ENCODE peak calls at places on chromosomes 7 and 10, in seven cellular contexts. X, S, H, R, I, Z and L are unnamed samples.

GRCh38 chr7:7702826-7703225 is 15.6 kb downstream of the RPA3 start:
- DNase-seq in H (peak; percentile 16), R (peak; percentile 69), S (no peak), Z (no peak), I (no peak), X (no peak), L (no peak)

GRCh38 chr10:45111509-45111908 is 110.8 kb downstream of the ZNF22 start:
- DNase-seq in S (no peak), I (no peak), H (no peak), R (no peak), Z (no peak), X (no peak), L (no peak)

GRCh38 chr10:86524225-86524982 is 2.8 kb upstream of the WAPL start:
- DNase-seq in I (no peak), H (no peak), X (no peak), S (no peak), Z (no peak), R (no peak), L (no peak)

GRCh38 chr10:27742926-27743735 is 2.5 kb downstream of the MKX start:
- DNase-seq in I (no peak), Z (no peak), R (peak; percentile 71), S (peak; percentile 23), X (no peak), H (no peak), L (no peak)

GRCh38 chr10:78972160-78972946 is 96.4 kb upstream of the ZMIZ1 start:
- DNase-seq in X (no peak), Z (peak; percentile 88), S (peak; percentile 83), H (peak; percentile 83), R (peak; percentile 94), I (no peak), L (no peak)

GRCh38 chr10:56068473-56069263 is 292.4 kb downstream of the ZWINT start:
- DNase-seq in R (no peak), I (no peak), H (no peak), X (no peak), Z (no peak), S (no peak), L (no peak)

GRCh38 chr10:5564537-5565204 is 39.9 kb downstream of the CALML3 start:
- DNase-seq in S (no peak), X (no peak), H (no peak), R (no peak), I (no peak), Z (no peak), L (no peak)

GRCh38 chr10:95405655-95406054 is 114.9 kb upstream of the PDLIM1 start:
- DNase-seq in Z (no peak), S (no peak), I (no peak), H (no peak), X (no peak), R (no peak), L (no peak)

GRCh38 chr10:72574636-72575035 is 51.2 kb downstream of the MICU1 start:
- DNase-seq in X (no peak), S (no peak), H (no peak), Z (no peak), R (no peak), I (no peak), L (no peak)

GRCh38 chr7:36487756-36488336 is 98.2 kb downstream of the ANLN start:
- DNase-seq in S (peak; percentile 81), X (peak; percentile 55), H (peak; percentile 68), I (peak; percentile 84), Z (peak; percentile 37), R (peak; percentile 69), L (no peak)

GRCh38 chr7:107998150-107998549 is 4.8 kb downstream of the LAMB1 start:
- DNase-seq in H (no peak), X (no peak), Z (no peak), I (no peak), R (peak; percentile 27), S (peak; percentile 41), L (no peak)

GRCh38 chr10:126921974-126922525 is 16.8 kb downstream of the DOCK1 start:
- DNase-seq in H (peak; percentile 90), R (peak; percentile 90), Z (no peak), X (no peak), I (no peak), S (no peak), L (no peak)

GRCh38 chr7:102236592-102237287 is 49.9 kb upstream of the SH2B2 start:
- DNase-seq in Z (peak; percentile 81), I (peak; percentile 87), R (peak; percentile 80), S (peak; percentile 70), H (peak; percentile 56), X (peak; percentile 61), L (no peak)

GRCh38 chr7:156832195-156832877 is 60.6 kb downstream of the LMBR1 start:
- DNase-seq in S (no peak), H (no peak), R (no peak), X (no peak), I (peak; percentile 84), Z (no peak), L (no peak)

GRCh38 chr10:114403545-114404161 is 649 bp downstream of the AFAP1L2 start:
- DNase-seq in Z (no peak), I (no peak), X (no peak), S (no peak), R (peak; percentile 12), H (no peak), L (no peak)
- H3K4me3 ChIP-seq in Z (no peak overlapping the region), I (no peak overlapping the region), X (no peak overlapping the region), S (peak overlapping the region; percentile 61), R (no peak overlapping the region), H (no peak overlapping the region), L (peak overlapping the region; percentile 76)

DNA sequence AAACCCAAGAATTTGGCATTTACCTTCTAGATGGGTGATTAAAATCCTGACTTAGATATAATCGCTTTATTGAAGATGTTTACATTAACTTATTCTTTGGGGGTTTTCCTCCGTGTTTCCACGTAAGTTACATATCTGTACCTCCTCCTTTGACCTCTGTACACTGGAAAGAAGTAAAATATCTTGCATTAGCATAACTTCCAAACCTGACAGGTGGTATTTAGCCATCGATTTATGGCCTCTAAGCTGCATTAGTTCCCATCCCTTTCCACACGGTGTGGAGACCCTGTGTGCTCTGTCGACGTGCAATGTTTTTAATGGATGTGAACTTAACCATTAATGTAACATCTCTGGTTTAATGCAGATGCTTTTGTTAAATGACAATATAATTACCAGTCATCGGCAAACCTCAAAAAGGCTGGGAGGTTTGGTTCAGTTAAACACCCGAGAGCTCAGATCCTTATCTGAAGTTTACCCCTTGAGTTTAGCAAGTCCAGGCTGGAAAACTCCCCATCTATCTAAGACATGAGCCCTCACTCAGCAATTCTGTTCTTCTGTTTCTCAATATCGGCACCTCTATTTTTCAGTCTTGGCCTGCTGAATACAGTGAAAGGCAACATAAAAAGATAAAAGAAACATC is 295.2 kb downstream of the GATA3 start:
- DNase-seq in Z (no peak), X (no peak), I (no peak), S (no peak), H (no peak), R (no peak), L (no peak)
- H3K4me2 ChIP-seq in Z (no peak overlapping the region), X (no peak overlapping the region), I (no peak overlapping the region), S (no peak overlapping the region), H (peak overlapping the region; percentile 50), R (no peak overlapping the region), L (peak overlapping the region; percentile 32)

GRCh38 chr10:124522903-124523260 is 61.3 kb downstream of the LHPP start:
- DNase-seq in S (peak; percentile 16), I (no peak), Z (no peak), X (no peak), H (no peak), R (no peak), L (no peak)

GRCh38 chr10:124523301-124523871 is 61.8 kb downstream of the LHPP start:
- DNase-seq in S (no peak), I (peak; percentile 65), Z (no peak), X (no peak), H (no peak), R (peak; percentile 22), L (no peak)

GRCh38 chr10:124522131-124522902 is 60.7 kb downstream of the LHPP start:
- DNase-seq in X (no peak), R (no peak), H (no peak), Z (no peak), S (no peak), I (no peak), L (no peak)

GRCh38 chr10:124524991-124525653 is 63.5 kb downstream of the LHPP start:
- DNase-seq in S (peak; percentile 4), I (no peak), H (no peak), X (no peak), Z (no peak), R (peak; percentile 59), L (no peak)

GRCh38 chr10:124523886-124524285 is 62.3 kb downstream of the LHPP start:
- DNase-seq in X (no peak), H (no peak), I (no peak), S (no peak), Z (no peak), R (peak; percentile 15), L (no peak)
- H3K9ac ChIP-seq in X (no peak overlapping the region), H (no peak overlapping the region), I (peak overlapping the region; percentile 53), S (no peak overlapping the region), Z (peak overlapping the region; percentile 13), R (no peak overlapping the region), L (no peak overlapping the region)

DNA sequence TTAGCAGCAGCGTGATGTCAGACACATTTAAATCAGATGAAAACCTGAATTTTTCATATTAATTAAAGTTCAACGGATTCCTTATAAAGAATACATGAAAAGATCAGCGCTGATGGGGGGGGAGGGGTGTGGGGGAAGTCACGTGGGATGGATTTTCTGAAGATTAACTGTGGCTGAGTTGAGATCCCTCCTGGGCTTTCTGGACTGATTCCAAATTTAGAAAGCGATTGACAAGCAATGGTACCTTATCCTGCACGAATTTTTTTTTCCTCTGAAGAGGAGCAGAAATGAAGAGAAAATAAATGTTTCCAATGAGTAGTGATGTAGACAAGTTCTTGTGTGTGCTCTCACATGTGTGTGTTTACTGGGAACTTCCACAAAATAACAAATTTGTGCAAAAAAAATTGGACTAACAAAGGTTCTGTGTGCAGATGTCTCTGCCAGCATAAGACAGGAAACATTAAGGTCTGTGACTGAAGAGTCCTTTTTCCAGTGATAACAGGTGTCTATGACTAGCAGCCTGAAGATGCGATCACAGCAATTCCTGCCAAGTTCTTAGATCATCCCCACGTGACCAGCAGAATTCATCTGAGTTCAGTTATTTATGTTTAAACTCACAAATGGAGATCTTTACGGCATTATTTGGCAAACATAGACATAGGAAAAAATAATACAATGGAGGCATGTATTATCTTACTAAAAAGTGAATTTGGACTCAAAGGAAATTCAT is 585.2 kb upstream of the CELF2 start:
- DNase-seq in I (no peak), X (no peak), S (no peak), R (no peak), Z (no peak), H (peak; percentile 43), L (no peak)
- H3K4me3 ChIP-seq in I (no peak overlapping the region), X (no peak overlapping the region), S (no peak overlapping the region), R (no peak overlapping the region), Z (no peak overlapping the region), H (no peak overlapping the region), L (no peak overlapping the region)

GRCh38 chr10:104049497-104050250 is 36.0 kb downstream of the COL17A1 start:
- DNase-seq in I (no peak), X (no peak), H (peak; percentile 49), S (peak; percentile 80), R (peak; percentile 85), Z (no peak), L (no peak)
- H3K4me2 ChIP-seq in I (no peak overlapping the region), X (no peak overlapping the region), H (no peak overlapping the region), S (peak overlapping the region; percentile 82), R (peak overlapping the region; percentile 58), Z (no peak overlapping the region), L (peak overlapping the region; percentile 34)

GRCh38 chr7:11831383-11831726 is 643 bp downstream of the THSD7A start:
- DNase-seq in H (no peak), X (no peak), S (no peak), I (no peak), Z (no peak), R (peak; percentile 20), L (no peak)
- H3K9ac ChIP-seq in H (no peak overlapping the region), X (no peak overlapping the region), S (no peak overlapping the region), I (no peak overlapping the region), Z (no peak overlapping the region), R (no peak overlapping the region), L (no peak overlapping the region)

GRCh38 chr10:42519079-42519478 is 119.3 kb downstream of the ZNF33B start:
- DNase-seq in X (no peak), I (no peak), R (no peak), Z (no peak), S (no peak), H (no peak), L (no peak)
- H3K4me3 ChIP-seq in X (no peak overlapping the region), I (no peak overlapping the region), R (no peak overlapping the region), Z (no peak overlapping the region), S (no peak overlapping the region), H (no peak overlapping the region), L (no peak overlapping the region)